ENCODE peak calls at places on chromosomes 6 and 20, in five cellular contexts. One of them, this sample, is unnamed.

GRCh38 chr6:86937219-86938079 is at the start of gene HTR1E:
- DNase-seq in cardiac muscle cell: peak; percentile 81
- DNase-seq in AG10803: no peak
- DNase-seq in AG04450: no peak
- DNase-seq in colonic mucosa: no peak
- DNase-seq in this sample: no peak

GRCh38 chr20:62111148-62111547 is 11.1 kb upstream of the LSM14B start:
- DNase-seq in cardiac muscle cell: no peak
- DNase-seq in AG10803: no peak
- DNase-seq in AG04450: no peak
- DNase-seq in colonic mucosa: no peak
- DNase-seq in this sample: no peak

GRCh38 chr6:24149836-24150235 is 23.8 kb downstream of the NRSN1 start:
- DNase-seq in cardiac muscle cell: no peak
- DNase-seq in AG10803: no peak
- DNase-seq in AG04450: no peak
- DNase-seq in colonic mucosa: no peak
- DNase-seq in this sample: no peak

GRCh38 chr6:160995271-160995670 is 3.7 kb downstream of the MAP3K4 start:
- DNase-seq in cardiac muscle cell: no peak
- DNase-seq in AG10803: no peak
- DNase-seq in AG04450: no peak
- DNase-seq in colonic mucosa: no peak
- DNase-seq in this sample: no peak

GRCh38 chr6:44233560-44234100 is 10.2 kb downstream of the SLC29A1 start:
- DNase-seq in cardiac muscle cell: no peak
- DNase-seq in AG10803: no peak
- DNase-seq in AG04450: no peak
- DNase-seq in colonic mucosa: no peak
- DNase-seq in this sample: no peak

GRCh38 chr6:24646771-24647170 is 780 bp upstream of the KIAA0319 start:
- DNase-seq in cardiac muscle cell: no peak
- DNase-seq in AG10803: no peak
- DNase-seq in AG04450: no peak
- DNase-seq in colonic mucosa: no peak
- DNase-seq in this sample: no peak

GRCh38 chr20:24729896-24730605 is 219.0 kb upstream of the CST7 start:
- DNase-seq in cardiac muscle cell: no peak
- DNase-seq in AG10803: no peak
- DNase-seq in AG04450: no peak
- DNase-seq in colonic mucosa: no peak
- DNase-seq in this sample: no peak

GRCh38 chr6:119467478-119468081 is 118.0 kb upstream of the MAN1A1 start:
- DNase-seq in cardiac muscle cell: no peak
- DNase-seq in AG10803: peak; percentile 42
- DNase-seq in AG04450: peak; percentile 24
- DNase-seq in colonic mucosa: no peak
- DNase-seq in this sample: no peak

GRCh38 chr6:3919130-3919628 is 70.0 kb downstream of the FAM50B start:
- DNase-seq in cardiac muscle cell: peak; percentile 49
- DNase-seq in AG10803: peak; percentile 96
- DNase-seq in AG04450: no peak
- DNase-seq in colonic mucosa: no peak
- DNase-seq in this sample: peak; percentile 80

GRCh38 chr6:163347021-163347446 is 67.5 kb upstream of the QKI start:
- DNase-seq in cardiac muscle cell: no peak
- DNase-seq in AG10803: no peak
- DNase-seq in AG04450: no peak
- DNase-seq in colonic mucosa: no peak
- DNase-seq in this sample: peak; percentile 69

GRCh38 chr6:148513145-148514071 is 170.8 kb downstream of the SASH1 start:
- DNase-seq in cardiac muscle cell: no peak
- DNase-seq in AG10803: peak; percentile 94
- DNase-seq in AG04450: no peak
- DNase-seq in colonic mucosa: no peak
- DNase-seq in this sample: no peak

GRCh38 chr6:26129656-26130055 is 42.4 kb downstream of the HFE start:
- DNase-seq in cardiac muscle cell: no peak
- DNase-seq in AG10803: peak; percentile 21
- DNase-seq in AG04450: no peak
- DNase-seq in colonic mucosa: no peak
- DNase-seq in this sample: no peak

GRCh38 chr20:25165128-25165527 is 30.4 kb upstream of the ENTPD6 start:
- DNase-seq in cardiac muscle cell: no peak
- DNase-seq in AG10803: no peak
- DNase-seq in AG04450: no peak
- DNase-seq in colonic mucosa: no peak
- DNase-seq in this sample: no peak

GRCh38 chr20:4217349-4217761 is 202.0 kb upstream of the RNF24 start:
- DNase-seq in cardiac muscle cell: no peak
- DNase-seq in AG10803: peak; percentile 67
- DNase-seq in AG04450: no peak
- DNase-seq in colonic mucosa: peak; percentile 81
- DNase-seq in this sample: no peak

GRCh38 chr20:39660965-39661364 is 698.8 kb downstream of the DHX35 start:
- DNase-seq in cardiac muscle cell: no peak
- DNase-seq in AG10803: no peak
- DNase-seq in AG04450: no peak
- DNase-seq in colonic mucosa: no peak
- DNase-seq in this sample: no peak

GRCh38 chr20:11159728-11160127 is 485.9 kb upstream of the JAG1 start:
- DNase-seq in cardiac muscle cell: peak; percentile 18
- DNase-seq in AG10803: peak; percentile 77
- DNase-seq in AG04450: peak; percentile 77
- DNase-seq in colonic mucosa: peak; percentile 29
- DNase-seq in this sample: no peak

GRCh38 chr20:62900692-62901584 is 25.4 kb downstream of the DIDO1 start:
- DNase-seq in cardiac muscle cell: no peak
- DNase-seq in AG10803: no peak
- DNase-seq in AG04450: no peak
- DNase-seq in colonic mucosa: peak; percentile 62
- DNase-seq in this sample: no peak

GRCh38 chr6:83193747-83194582 is 808 bp downstream of the RWDD2A start:
- DNase-seq in cardiac muscle cell: peak; percentile 68
- DNase-seq in AG10803: peak; percentile 21
- DNase-seq in AG04450: no peak
- DNase-seq in colonic mucosa: peak; percentile 62
- DNase-seq in this sample: peak; percentile 10

GRCh38 chr20:10611357-10611756 is 62.4 kb downstream of the JAG1 start:
- DNase-seq in cardiac muscle cell: peak; percentile 54
- DNase-seq in AG10803: peak; percentile 50
- DNase-seq in AG04450: no peak
- DNase-seq in colonic mucosa: no peak
- DNase-seq in this sample: peak; percentile 35

GRCh38 chr20:16803965-16804792 is 56.0 kb downstream of the OTOR start:
- DNase-seq in cardiac muscle cell: peak; percentile 71
- DNase-seq in AG10803: peak; percentile 55
- DNase-seq in AG04450: no peak
- DNase-seq in colonic mucosa: peak; percentile 39
- DNase-seq in this sample: no peak

GRCh38 chr6:44353336-44353735 is 10.9 kb downstream of the SPATS1 start:
- DNase-seq in cardiac muscle cell: no peak
- DNase-seq in AG10803: no peak
- DNase-seq in AG04450: no peak
- DNase-seq in colonic mucosa: peak; percentile 59
- DNase-seq in this sample: no peak

GRCh38 chr6:132937466-132937906 is 123.1 kb downstream of the RPS12 start:
- DNase-seq in cardiac muscle cell: peak; percentile 80
- DNase-seq in AG10803: peak; percentile 16
- DNase-seq in AG04450: no peak
- DNase-seq in colonic mucosa: peak; percentile 30
- DNase-seq in this sample: no peak

GRCh38 chr6:116615937-116616756 is at the start of gene RSPH4A:
- DNase-seq in cardiac muscle cell: peak; percentile 97
- DNase-seq in AG10803: peak; percentile 92
- DNase-seq in AG04450: peak; percentile 79
- DNase-seq in colonic mucosa: peak; percentile 87
- DNase-seq in this sample: peak; percentile 80

GRCh38 chr6:68317366-68317765 is 317.7 kb upstream of the ADGRB3 start:
- DNase-seq in cardiac muscle cell: no peak
- DNase-seq in AG10803: no peak
- DNase-seq in AG04450: no peak
- DNase-seq in colonic mucosa: no peak
- DNase-seq in this sample: no peak

GRCh38 chr6:6886160-6886885 is 221.4 kb upstream of the RREB1 start:
- DNase-seq in cardiac muscle cell: no peak
- DNase-seq in AG10803: no peak
- DNase-seq in AG04450: no peak
- DNase-seq in colonic mucosa: no peak
- DNase-seq in this sample: peak; percentile 44

GRCh38 chr6:46473866-46474265 is 17.4 kb downstream of the RCAN2 start:
- DNase-seq in cardiac muscle cell: no peak
- DNase-seq in AG10803: peak; percentile 56
- DNase-seq in AG04450: no peak
- DNase-seq in colonic mucosa: no peak
- DNase-seq in this sample: no peak

GRCh38 chr20:4813839-4814695 is 92.4 kb downstream of the PRND start:
- DNase-seq in cardiac muscle cell: no peak
- DNase-seq in AG10803: no peak
- DNase-seq in AG04450: no peak
- DNase-seq in colonic mucosa: no peak
- DNase-seq in this sample: no peak

GRCh38 chr20:58139849-58140786 is 88.3 kb downstream of the ANKRD60 start:
- DNase-seq in cardiac muscle cell: no peak
- DNase-seq in AG10803: no peak
- DNase-seq in AG04450: no peak
- DNase-seq in colonic mucosa: no peak
- DNase-seq in this sample: no peak

DNA sequence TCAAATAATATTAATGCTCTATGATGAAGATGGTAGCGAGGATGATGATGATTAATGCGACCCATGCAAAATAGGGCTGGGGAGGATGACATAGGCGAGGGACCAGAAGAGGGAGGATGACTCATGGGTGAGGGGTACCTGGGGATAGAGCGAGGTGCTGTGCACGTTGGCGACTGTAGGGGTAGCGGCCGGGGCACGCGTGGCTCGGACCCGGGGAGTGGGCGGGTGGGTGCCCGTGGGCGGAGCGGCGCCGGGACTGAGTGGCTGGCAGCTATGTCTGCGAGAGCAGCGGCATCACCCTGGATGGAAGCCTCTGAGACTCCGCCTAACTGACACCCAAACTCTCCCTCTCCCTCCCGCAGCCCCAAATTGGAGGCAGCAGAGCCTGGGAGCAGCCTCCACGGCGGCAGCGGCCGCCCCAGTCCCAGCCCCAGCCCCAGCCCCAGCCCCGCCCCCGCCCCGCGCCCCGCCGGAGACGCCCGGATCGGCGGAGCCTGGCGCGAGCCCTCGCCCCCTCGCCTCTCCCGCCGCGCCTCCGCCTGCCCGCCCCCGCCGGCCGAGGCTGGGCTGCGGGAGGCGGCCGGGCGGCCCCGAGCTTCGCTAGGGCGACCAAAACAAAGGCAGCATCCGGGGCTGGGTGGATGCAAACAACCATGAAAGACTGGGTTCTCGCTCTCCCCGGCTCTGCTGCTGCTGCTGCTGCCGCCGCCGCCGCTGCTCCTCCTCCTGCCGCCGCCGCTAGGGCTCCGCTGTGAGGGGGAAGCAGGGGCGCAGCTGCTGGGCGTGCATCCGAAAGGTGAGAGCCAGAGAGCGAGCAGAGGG is at the start of gene RIMS1:
- DNase-seq in cardiac muscle cell: peak; percentile 63
- DNase-seq in AG10803: peak; percentile 33
- DNase-seq in AG04450: no peak
- DNase-seq in colonic mucosa: no peak
- DNase-seq in this sample: no peak
- H3K4me3 ChIP-seq in cardiac muscle cell: peak within 1 kb of the TSS; percentile 48
- H3K4me3 ChIP-seq in AG10803: peak within 1 kb of the TSS; percentile 62
- H3K4me3 ChIP-seq in AG04450: peak within 1 kb of the TSS; percentile 56
- H3K4me3 ChIP-seq in colonic mucosa: no peak within 1 kb of the TSS
- H3K4me3 ChIP-seq in this sample: peak within 1 kb of the TSS; percentile 23

GRCh38 chr6:125361868-125362267 is 60.1 kb upstream of the HDDC2 start:
- DNase-seq in cardiac muscle cell: no peak
- DNase-seq in AG10803: no peak
- DNase-seq in AG04450: no peak
- DNase-seq in colonic mucosa: no peak
- DNase-seq in this sample: no peak

GRCh38 chr6:125363010-125363359 is 61.2 kb upstream of the HDDC2 start:
- DNase-seq in cardiac muscle cell: no peak
- DNase-seq in AG10803: peak; percentile 21
- DNase-seq in AG04450: no peak
- DNase-seq in colonic mucosa: no peak
- DNase-seq in this sample: no peak

GRCh38 chr6:125367036-125367782 is 65.4 kb upstream of the HDDC2 start:
- DNase-seq in cardiac muscle cell: no peak
- DNase-seq in AG10803: no peak
- DNase-seq in AG04450: no peak
- DNase-seq in colonic mucosa: no peak
- DNase-seq in this sample: no peak

GRCh38 chr6:125365230-125365629 is 63.5 kb upstream of the HDDC2 start:
- DNase-seq in cardiac muscle cell: no peak
- DNase-seq in AG10803: no peak
- DNase-seq in AG04450: no peak
- DNase-seq in colonic mucosa: no peak
- DNase-seq in this sample: no peak

GRCh38 chr6:125363360-125364121 is 61.8 kb upstream of the HDDC2 start:
- DNase-seq in cardiac muscle cell: peak; percentile 83
- DNase-seq in AG10803: peak; percentile 3
- DNase-seq in AG04450: no peak
- DNase-seq in colonic mucosa: no peak
- DNase-seq in this sample: peak; percentile 39
- H3K4me3 ChIP-seq in cardiac muscle cell: peak overlapping the region; percentile 28
- H3K4me3 ChIP-seq in AG10803: peak overlapping the region; percentile 46
- H3K4me3 ChIP-seq in AG04450: peak overlapping the region; percentile 50
- H3K4me3 ChIP-seq in colonic mucosa: peak overlapping the region; percentile 25
- H3K4me3 ChIP-seq in this sample: peak overlapping the region; percentile 78

DNA sequence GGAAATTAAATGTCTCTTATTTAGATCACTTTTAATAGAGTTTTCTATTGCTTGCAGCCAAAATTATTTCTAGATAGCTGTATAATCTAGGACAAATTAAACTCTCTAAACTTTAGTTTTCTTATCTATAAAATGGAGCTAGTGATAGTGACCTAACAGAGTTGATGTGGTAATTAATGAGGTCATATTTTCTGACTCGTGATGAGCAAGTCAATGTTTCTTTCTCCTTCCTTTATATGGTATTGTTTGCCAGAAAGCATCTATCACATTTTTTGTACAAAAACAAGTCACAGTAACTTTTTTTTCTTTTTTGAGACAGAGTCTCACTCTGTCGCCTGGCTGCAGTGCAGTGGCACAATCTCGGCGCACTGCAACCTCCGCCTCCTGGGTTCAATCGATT is 267.7 kb downstream of the FARS2 start:
- DNase-seq in cardiac muscle cell: no peak
- DNase-seq in AG10803: no peak
- DNase-seq in AG04450: no peak
- DNase-seq in colonic mucosa: no peak
- DNase-seq in this sample: no peak
- H3K4me3 ChIP-seq in cardiac muscle cell: no peak overlapping the region
- H3K4me3 ChIP-seq in AG10803: no peak overlapping the region
- H3K4me3 ChIP-seq in AG04450: no peak overlapping the region
- H3K4me3 ChIP-seq in colonic mucosa: no peak overlapping the region
- H3K4me3 ChIP-seq in this sample: no peak overlapping the region

DNA sequence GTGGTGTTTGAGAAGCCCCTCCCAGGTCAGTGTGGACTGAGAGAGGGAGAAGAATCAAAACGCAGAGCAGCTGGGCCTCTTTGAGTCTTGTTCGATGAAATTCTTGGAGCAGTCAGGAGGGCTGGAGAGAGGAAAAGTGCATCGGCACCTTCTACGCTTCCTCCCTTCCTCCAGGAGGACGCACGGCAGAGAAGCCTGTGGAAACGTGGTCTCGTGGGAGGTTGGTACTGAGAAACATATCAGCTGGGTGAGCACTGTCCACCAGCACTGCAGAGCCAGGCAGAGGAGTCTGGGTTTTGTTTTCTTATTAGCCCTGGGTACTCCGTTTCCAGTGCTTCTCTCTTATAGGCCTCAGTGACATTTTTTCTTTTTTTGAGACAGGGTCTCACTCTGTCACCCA is 52.7 kb downstream of the TXLNB start:
- DNase-seq in cardiac muscle cell: no peak
- DNase-seq in AG10803: no peak
- DNase-seq in AG04450: no peak
- DNase-seq in colonic mucosa: no peak
- DNase-seq in this sample: no peak
- H3K4me3 ChIP-seq in cardiac muscle cell: no peak overlapping the region
- H3K4me3 ChIP-seq in AG10803: no peak overlapping the region
- H3K4me3 ChIP-seq in AG04450: no peak overlapping the region
- H3K4me3 ChIP-seq in colonic mucosa: no peak overlapping the region
- H3K4me3 ChIP-seq in this sample: no peak overlapping the region